ENCODE peak calls at places on chromosomes 3 and 15, in nine cellular contexts. X is mesenchymal stem cell; N is stimulated activated CD4-positive, alpha-beta T cell treated with anti-CD3 and anti-CD28 coated beads, Interleukin-15, amount 100 ng/mL, for 1 hour; L is midbrain; D is COR-L47; W is NCI-H774; Y is CD4-positive, alpha-beta T cell; K is right cardiac atrium; M is GM12864. A is an unnamed sample.

GRCh38 chr15:80309769-80310384 is 57.9 kb upstream of the CTXND1 start:
- DNase-seq in Y (no peak), X (peak; percentile 17), N (no peak), K (no peak), M (no peak), W (no peak), L (peak; percentile 16), D (peak; percentile 1), A (peak; percentile 32)

GRCh38 chr3:114709102-114709501 is 415.3 kb downstream of the TIGIT start:
- DNase-seq in W (no peak), L (no peak), M (no peak), X (peak; percentile 7), N (no peak), K (no peak), D (no peak), Y (no peak), A (no peak)

GRCh38 chr3:58052373-58053273 is 44.4 kb downstream of the FLNB start:
- DNase-seq in M (no peak), D (no peak), L (peak; percentile 41), X (peak; percentile 98), W (no peak), Y (no peak), N (no peak), K (peak; percentile 83), A (no peak)

GRCh38 chr15:78976691-78977090 is 31.8 kb upstream of the CTSH start:
- DNase-seq in K (no peak), X (no peak), M (peak; percentile 21), Y (no peak), W (no peak), L (no peak), D (no peak), N (no peak), A (no peak)

GRCh38 chr3:183503738-183504137 is 51.8 kb downstream of the KLHL6 start:
- DNase-seq in K (no peak), L (no peak), W (no peak), Y (no peak), X (no peak), M (no peak), N (no peak), D (peak; percentile 7), A (no peak)

GRCh38 chr15:38070778-38071177 is 136.3 kb downstream of the TMCO5A start:
- DNase-seq in X (peak; percentile 35), W (no peak), L (no peak), K (no peak), D (no peak), Y (no peak), M (no peak), N (no peak), A (no peak)

GRCh38 chr3:8507496-8507895 is 5.9 kb downstream of the LMCD1 start:
- DNase-seq in W (no peak), Y (no peak), K (no peak), X (no peak), M (no peak), N (no peak), D (no peak), L (no peak), A (no peak)

GRCh38 chr3:156507285-156507684 is 47.6 kb downstream of the SSR3 start:
- DNase-seq in Y (no peak), D (no peak), N (no peak), M (no peak), X (peak; percentile 27), W (no peak), K (no peak), L (no peak), A (no peak)

GRCh38 chr3:52463420-52463819 is 8.0 kb downstream of the NISCH start:
- DNase-seq in Y (no peak), D (no peak), M (no peak), N (no peak), W (no peak), X (no peak), L (no peak), K (no peak), A (no peak)

GRCh38 chr3:181354140-181354539 is 357.6 kb upstream of the SOX2 start:
- DNase-seq in M (no peak), L (no peak), X (no peak), W (no peak), K (no peak), Y (no peak), D (no peak), N (no peak), A (peak; percentile 34)

GRCh38 chr3:170128977-170129431 is 52.5 kb downstream of the PHC3 start:
- DNase-seq in D (peak; percentile 4), X (peak; percentile 26), N (no peak), Y (no peak), L (no peak), M (peak; percentile 10), K (no peak), W (no peak), A (peak; percentile 31)